ENCODE peak calls at places on chromosomes 13 and 19, in five cellular contexts. T, S, L, U and Z are unnamed samples.

GRCh38 chr19:3276341-3276799 is 51.9 kb downstream of the CELF5 start:
- DNase-seq in T (peak; percentile 78), S (peak; percentile 48), L (no peak), U (no peak), Z (peak; percentile 66)

GRCh38 chr13:83716121-83716520 is 166.2 kb downstream of the SLITRK1 start:
- DNase-seq in T (no peak), S (no peak), L (no peak), U (no peak), Z (no peak)

GRCh38 chr19:281992-282391 is 9.2 kb downstream of the PLPP2 start:
- DNase-seq in T (no peak), S (no peak), L (no peak), U (peak; percentile 42), Z (no peak)

GRCh38 chr19:38707512-38708114 is 36.7 kb downstream of the CAPN12 start:
- DNase-seq in T (no peak), S (peak; percentile 64), L (no peak), U (peak; percentile 82), Z (no peak)

GRCh38 chr13:110644892-110645521 is 29.7 kb downstream of the NAXD start:
- DNase-seq in T (peak; percentile 71), S (peak; percentile 56), L (peak; percentile 54), U (no peak), Z (peak; percentile 89)

GRCh38 chr13:23610187-23610576 is 40.0 kb downstream of the TNFRSF19 start:
- DNase-seq in T (no peak), S (no peak), L (no peak), U (no peak), Z (no peak)

GRCh38 chr13:36344886-36345437 is 1.2 kb downstream of the SPART start:
- DNase-seq in T (no peak), S (no peak), L (peak; percentile 41), U (no peak), Z (no peak)

GRCh38 chr13:46614582-46614981 is 61.6 kb downstream of the LRCH1 start:
- DNase-seq in T (no peak), S (no peak), L (peak; percentile 88), U (no peak), Z (no peak)

GRCh38 chr13:36412736-36413135 is 19.6 kb upstream of the CCNA1 start:
- DNase-seq in T (no peak), S (no peak), L (peak; percentile 95), U (no peak), Z (no peak)

GRCh38 chr19:1488282-1488601 is 1.9 kb downstream of the PCSK4 start:
- DNase-seq in T (no peak), S (no peak), L (no peak), U (no peak), Z (no peak)

GRCh38 chr13:98048263-98048662 is 94.6 kb upstream of the FARP1 start:
- DNase-seq in T (no peak), S (no peak), L (no peak), U (no peak), Z (no peak)

GRCh38 chr13:30809787-30810186 is 74.4 kb downstream of the ALOX5AP start:
- DNase-seq in T (no peak), S (no peak), L (no peak), U (no peak), Z (no peak)

GRCh38 chr13:30810261-30810701 is 74.9 kb downstream of the ALOX5AP start:
- DNase-seq in T (no peak), S (no peak), L (no peak), U (no peak), Z (no peak)

GRCh38 chr13:30806784-30807183 is 71.4 kb downstream of the ALOX5AP start:
- DNase-seq in T (no peak), S (no peak), L (peak; percentile 87), U (no peak), Z (no peak)

GRCh38 chr13:30807392-30807791 is 72.0 kb downstream of the ALOX5AP start:
- DNase-seq in T (no peak), S (no peak), L (no peak), U (no peak), Z (no peak)

DNA sequence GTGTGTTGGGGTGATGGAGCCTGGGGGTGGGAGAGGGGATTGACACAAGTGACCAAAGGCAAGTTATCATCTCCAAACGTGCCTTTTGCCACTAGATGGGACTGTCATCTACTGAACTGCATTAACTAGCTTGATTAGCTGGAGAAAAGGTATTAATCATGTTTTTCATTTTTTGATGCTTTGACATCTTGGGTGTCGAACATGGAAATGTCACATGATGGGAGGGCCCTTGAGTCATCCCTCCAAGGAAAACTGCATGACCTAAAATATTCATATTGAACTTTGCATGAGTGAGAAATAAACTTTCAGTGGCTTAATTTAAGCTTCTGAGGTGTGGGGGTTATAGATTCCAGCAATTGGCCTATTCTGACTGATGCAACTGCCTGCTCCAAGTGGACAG is 73.3 kb downstream of the ALOX5AP start:
- DNase-seq in T (no peak), S (no peak), L (no peak), U (no peak), Z (no peak)
- TF ChIP-seq CTCF in T (no peak), S (no peak), L (no peak), U (no peak), Z (no peak)

GRCh38 chr13:94660695-94661324 is 51.5 kb downstream of the SOX21 start:
- DNase-seq in T (no peak), S (no peak), L (peak; percentile 51), U (no peak), Z (no peak)
- TF ChIP-seq CTCF in T (peak; percentile 16), S (no peak), L (peak; percentile 54), U (no peak), Z (no peak)

DNA sequence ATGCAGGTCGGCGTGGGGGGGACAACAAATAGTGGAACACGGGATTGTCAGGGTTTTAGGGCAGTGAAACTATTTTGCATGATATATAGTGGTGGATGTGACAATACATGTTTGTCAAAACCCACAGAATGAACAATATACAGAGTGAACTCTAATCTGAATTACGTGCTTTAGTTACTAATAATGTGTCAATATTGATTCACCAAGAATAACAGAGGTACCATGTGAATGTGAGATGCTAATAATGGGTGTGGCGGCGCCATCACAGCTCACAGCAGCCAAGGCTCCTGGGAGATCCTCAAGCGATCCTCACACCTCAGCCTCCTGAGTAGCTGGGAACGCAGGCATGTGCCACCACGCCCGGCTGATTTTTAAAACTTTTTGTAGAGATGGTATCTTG is 12.9 kb downstream of the ELAVL1 start:
- DNase-seq in T (no peak), S (no peak), L (no peak), U (no peak), Z (no peak)
- TF ChIP-seq CTCF in T (no peak), S (no peak), L (no peak), U (no peak), Z (no peak)

GRCh38 chr13:91134773-91135124 is 212.7 kb upstream of the MIR17HG start:
- DNase-seq in T (no peak), S (no peak), L (no peak), U (no peak), Z (no peak)

GRCh38 chr13:91132381-91132780 is 215.1 kb upstream of the MIR17HG start:
- DNase-seq in T (no peak), S (no peak), L (no peak), U (no peak), Z (no peak)

GRCh38 chr13:91132786-91133185 is 214.7 kb upstream of the MIR17HG start:
- DNase-seq in T (no peak), S (no peak), L (peak; percentile 5), U (no peak), Z (no peak)

GRCh38 chr13:91135376-91135775 is 212.1 kb upstream of the MIR17HG start:
- DNase-seq in T (no peak), S (no peak), L (no peak), U (no peak), Z (no peak)

GRCh38 chr13:91133941-91134772 is 213.3 kb upstream of the MIR17HG start:
- DNase-seq in T (peak; percentile 48), S (no peak), L (peak; percentile 48), U (no peak), Z (peak; percentile 31)
- TF ChIP-seq CTCF in T (peak; percentile 78), S (peak; percentile 66), L (peak; percentile 69), U (peak; percentile 37), Z (peak; percentile 84)

GRCh38 chr19:15453091-15453498 is 3.3 kb upstream of the WIZ start:
- DNase-seq in T (peak; percentile 32), S (no peak), L (no peak), U (no peak), Z (no peak)
- TF ChIP-seq CTCF in T (no peak), S (no peak), L (peak; percentile 27), U (no peak), Z (no peak)

DNA sequence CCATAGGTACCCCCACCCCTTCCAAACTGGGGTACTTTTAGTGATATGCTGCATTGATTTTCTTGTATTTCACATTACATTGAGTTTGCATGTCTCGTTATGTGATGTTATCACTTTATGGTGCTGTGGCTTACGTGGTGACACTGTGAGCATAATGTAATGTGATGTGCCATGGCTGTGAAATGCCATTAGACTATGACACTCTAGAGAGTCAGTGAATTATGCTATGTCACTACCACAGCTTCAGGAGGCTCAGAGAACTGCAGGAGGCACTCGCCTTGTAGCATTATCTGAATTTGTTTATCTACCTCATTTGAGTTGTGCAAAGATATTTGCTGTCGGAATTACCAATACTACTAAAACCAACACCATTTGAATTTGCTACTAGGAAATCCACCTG is 590.1 kb upstream of the SLC10A2 start:
- DNase-seq in T (no peak), S (no peak), L (no peak), U (no peak), Z (no peak)
- TF ChIP-seq CTCF in T (no peak), S (no peak), L (no peak), U (no peak), Z (no peak)